ENCODE peak calls at places on chromosome 15, in nine cellular contexts. B is naive thymus-derived CD4-positive, alpha-beta T cell; J is adipocyte; N is right atrium auricular region; Q is body of pancreas; T is psoas muscle; G is mesendoderm; Y is heart left ventricle; D is testis. A is an unnamed sample.

GRCh38 chr15:35289029-35289617 is 204.0 kb upstream of the NANOGP8 start:
- DNase-seq in B (no peak), N (no peak), G (peak; percentile 65), Y (no peak), J (peak; percentile 88), D (peak; percentile 22), T (no peak), Q (peak; percentile 45), A (peak; percentile 64)

GRCh38 chr15:92306662-92307061 is 87.0 kb upstream of the ST8SIA2 start:
- DNase-seq in D (peak; percentile 21), G (peak; percentile 95), J (peak; percentile 2), Q (no peak), T (no peak), B (no peak), Y (no peak), N (no peak), A (no peak)

GRCh38 chr15:62847900-62848489 is 194.6 kb upstream of the TPM1 start:
- DNase-seq in T (peak; percentile 75), B (no peak), J (peak; percentile 55), N (peak; percentile 71), Q (peak; percentile 77), G (peak; percentile 71), Y (peak; percentile 81), D (peak; percentile 82), A (peak; percentile 61)

GRCh38 chr15:51776952-51777574 is 25.7 kb downstream of the TMOD2 start:
- DNase-seq in T (peak; percentile 30), B (peak; percentile 64), Y (no peak), G (peak; percentile 82), N (peak; percentile 75), J (peak; percentile 92), D (peak; percentile 80), Q (peak; percentile 82), A (peak; percentile 86)

GRCh38 chr15:44584162-44584749 is 47.3 kb downstream of the EIF3J start:
- DNase-seq in Q (peak; percentile 31), G (peak; percentile 60), B (peak; percentile 56), N (no peak), J (peak; percentile 15), T (no peak), D (peak; percentile 32), Y (no peak), A (peak; percentile 55)

GRCh38 chr15:62752687-62753517 is 289.6 kb upstream of the TPM1 start:
- DNase-seq in Q (no peak), N (no peak), T (no peak), D (no peak), B (no peak), J (peak; percentile 51), Y (no peak), G (no peak), A (no peak)

GRCh38 chr15:98294126-98294525 is 333.6 kb downstream of the ARRDC4 start:
- DNase-seq in D (no peak), B (no peak), T (no peak), Y (no peak), J (no peak), Q (no peak), N (no peak), G (no peak), A (no peak)

GRCh38 chr15:40310001-40310959 is 2.5 kb upstream of the PLCB2 start:
- DNase-seq in J (peak; percentile 57), G (peak; percentile 78), Y (peak; percentile 86), N (no peak), Q (peak; percentile 58), B (peak; percentile 57), D (peak; percentile 68), T (peak; percentile 35), A (peak; percentile 45)

GRCh38 chr15:74843891-74844299 is 939 bp upstream of the ULK3 start:
- DNase-seq in B (no peak), Y (no peak), Q (no peak), G (no peak), N (no peak), D (no peak), J (no peak), T (no peak), A (no peak)

GRCh38 chr15:98842192-98842972 is 165.2 kb downstream of the PGPEP1L start:
- DNase-seq in Q (no peak), G (no peak), B (no peak), D (no peak), Y (no peak), T (no peak), J (peak; percentile 42), N (no peak), A (no peak)

GRCh38 chr15:81410318-81410753 is 36.3 kb upstream of the TMC3 start:
- DNase-seq in J (peak; percentile 96), T (peak; percentile 39), D (peak; percentile 95), N (peak; percentile 89), Q (peak; percentile 23), B (peak; percentile 74), Y (no peak), G (peak; percentile 88), A (peak; percentile 65)

GRCh38 chr15:39391230-39391629 is 189.6 kb upstream of the THBS1 start:
- DNase-seq in T (no peak), D (no peak), Y (no peak), G (no peak), N (no peak), J (peak; percentile 33), B (no peak), Q (peak; percentile 62), A (no peak)

GRCh38 chr15:56600380-56600779 is 132.9 kb downstream of the ZNF280D start:
- DNase-seq in G (no peak), Y (no peak), D (no peak), J (no peak), B (no peak), T (no peak), Q (no peak), N (no peak), A (no peak)

GRCh38 chr15:29670266-29670665 is 152.0 kb downstream of the TJP1 start:
- DNase-seq in B (no peak), Y (no peak), G (no peak), T (no peak), N (no peak), D (peak; percentile 10), J (no peak), Q (no peak), A (no peak)

GRCh38 chr15:69661871-69662667 is 209.5 kb downstream of the RPLP1 start:
- DNase-seq in Q (no peak), T (no peak), J (no peak), B (no peak), G (no peak), D (no peak), N (no peak), Y (no peak), A (no peak)

GRCh38 chr15:69660114-69660513 is 207.5 kb downstream of the RPLP1 start:
- DNase-seq in J (no peak), Q (no peak), G (no peak), N (no peak), D (no peak), B (no peak), T (no peak), Y (no peak), A (no peak)

GRCh38 chr15:69659454-69660050 is 206.9 kb downstream of the RPLP1 start:
- DNase-seq in G (no peak), J (no peak), B (no peak), D (no peak), N (no peak), T (no peak), Y (no peak), Q (no peak), A (no peak)

GRCh38 chr15:69661446-69661845 is 208.8 kb downstream of the RPLP1 start:
- DNase-seq in N (no peak), G (no peak), D (no peak), Q (no peak), J (no peak), T (no peak), B (no peak), Y (no peak), A (no peak)

GRCh38 chr15:69660658-69661405 is 208.2 kb downstream of the RPLP1 start:
- DNase-seq in D (no peak), J (no peak), Y (no peak), T (no peak), Q (peak; percentile 11), G (no peak), B (no peak), N (no peak), A (no peak)
- H3K27me3 ChIP-seq in D (no peaks in the 10 kb centered on the region), J (peaks cover 60% of the 10 kb centered on the region), Y (peaks cover 7% of the 10 kb centered on the region), T (no peaks in the 10 kb centered on the region), Q (no peaks in the 10 kb centered on the region), G (no peaks in the 10 kb centered on the region), B (no peaks in the 10 kb centered on the region), N (no peaks in the 10 kb centered on the region), A (no peaks in the 10 kb centered on the region)

DNA sequence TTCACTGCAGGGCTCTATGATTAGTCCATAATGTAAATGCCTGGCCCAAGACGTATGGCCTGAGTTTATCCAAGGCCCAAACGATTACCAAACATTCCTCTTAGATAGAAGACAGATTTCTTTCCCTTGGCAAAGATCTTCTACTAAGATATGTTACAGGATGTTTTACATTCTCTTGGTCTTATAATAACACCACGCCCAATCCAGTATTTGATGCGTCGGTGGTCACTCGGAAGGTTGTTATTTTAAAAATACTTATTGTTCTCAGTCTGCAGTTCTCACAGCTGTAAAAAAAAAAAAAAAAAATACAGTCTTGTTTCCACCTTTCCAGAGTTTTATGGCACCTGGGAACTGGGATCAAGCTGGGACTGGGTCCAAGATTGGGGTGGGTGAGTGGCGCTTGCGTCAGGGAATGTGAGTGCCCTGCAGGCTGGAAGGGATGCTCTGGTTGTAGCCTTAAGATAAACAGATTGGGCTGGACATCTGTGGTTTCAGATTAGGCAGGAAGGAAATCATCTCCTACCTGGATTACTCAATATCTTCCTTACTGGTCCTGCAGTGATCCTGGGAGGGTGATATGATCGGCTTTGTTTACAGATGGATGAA is 179.5 kb downstream of the THSD4 start:
- DNase-seq in B (no peak), D (no peak), Y (no peak), G (no peak), T (no peak), Q (no peak), J (peak; percentile 93), N (no peak), A (peak; percentile 71)
- H3K4me3 ChIP-seq in B (no peak overlapping the region), D (no peak overlapping the region), Y (no peak overlapping the region), G (no peak overlapping the region), T (no peak overlapping the region), Q (no peak overlapping the region), J (peak overlapping the region; percentile 25), N (no peak overlapping the region), A (no peak overlapping the region)

DNA sequence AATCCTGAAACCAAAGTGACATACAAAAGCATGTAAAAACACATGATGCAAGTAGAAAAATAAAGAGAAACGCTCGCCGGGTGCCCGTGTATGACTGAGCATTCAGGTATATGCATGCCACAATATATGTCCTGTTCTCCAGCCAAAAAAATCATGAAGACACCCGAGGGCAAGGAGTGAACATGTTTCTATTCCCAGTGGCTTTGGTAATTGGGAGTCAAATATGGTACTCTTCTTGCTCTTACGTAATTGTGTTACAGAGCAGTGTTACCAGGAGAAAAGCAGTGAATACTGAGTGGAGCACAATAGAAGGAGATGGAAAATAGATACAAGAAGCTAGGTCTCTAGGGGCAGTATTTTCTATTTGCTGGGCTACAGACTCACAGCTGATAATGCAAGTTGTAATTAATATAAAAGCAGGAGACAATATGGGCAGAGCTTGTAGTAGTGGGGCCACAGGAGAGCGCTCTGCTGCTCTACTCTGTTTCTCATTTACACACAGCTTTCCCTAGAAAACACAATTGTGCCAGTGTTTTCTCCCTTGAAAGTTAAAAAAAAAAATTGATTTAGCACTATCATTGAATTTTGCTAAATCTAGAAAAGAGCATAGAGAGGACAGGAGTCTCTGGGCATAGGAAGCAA is 13.2 kb downstream of the MEIS2 start:
- DNase-seq in J (no peak), B (no peak), G (no peak), D (no peak), N (no peak), Q (no peak), Y (no peak), T (no peak), A (no peak)
- H3K36me3 ChIP-seq in J (peaks cover 64% of the 10 kb centered on the region), B (no peaks in the 10 kb centered on the region), G (no peaks in the 10 kb centered on the region), D (no peaks in the 10 kb centered on the region), N (no peaks in the 10 kb centered on the region), Q (peaks cover 2% of the 10 kb centered on the region), Y (no peaks in the 10 kb centered on the region), T (peaks cover 20% of the 10 kb centered on the region), A (peaks cover 4% of the 10 kb centered on the region)

GRCh38 chr15:93846148-93846547 is 385.2 kb upstream of the MCTP2 start:
- DNase-seq in N (no peak), B (no peak), J (no peak), Y (no peak), G (no peak), D (no peak), Q (no peak), T (no peak), A (no peak)
- H3K27me3 ChIP-seq in N (no peaks in the 10 kb centered on the region), B (no peaks in the 10 kb centered on the region), J (no peaks in the 10 kb centered on the region), Y (no peaks in the 10 kb centered on the region), G (no peaks in the 10 kb centered on the region), D (no peaks in the 10 kb centered on the region), Q (no peaks in the 10 kb centered on the region), T (no peaks in the 10 kb centered on the region), A (no peaks in the 10 kb centered on the region)